ENCODE peak calls at places on chromosome 7, in six cellular contexts. C is colonic mucosa, U is GM12865, S is HepG2, L is SJSA1, O is AG09309. Z is an unnamed sample.

GRCh38 chr7:107147464-107148214 is 21.2 kb upstream of the HBP1 start:
- DNase-seq in U (peak; percentile 49), C (no peak), S (peak; percentile 18), L (peak; percentile 34), O (no peak), Z (no peak)

GRCh38 chr7:130486963-130487324 is 4.9 kb upstream of the MEST start:
- DNase-seq in L (no peak), S (no peak), C (no peak), O (no peak), U (no peak), Z (no peak)

GRCh38 chr7:43516581-43517342 is 66.1 kb upstream of the STK17A start:
- DNase-seq in O (no peak), U (peak; percentile 45), S (no peak), L (peak; percentile 77), C (no peak), Z (no peak)

GRCh38 chr7:87445897-87446296 is 29.6 kb downstream of the ABCB4 start:
- DNase-seq in O (no peak), C (no peak), L (no peak), U (peak; percentile 14), S (no peak), Z (no peak)

GRCh38 chr7:88395720-88396119 is 89.0 kb upstream of the STEAP4 start:
- DNase-seq in S (no peak), L (no peak), O (no peak), C (no peak), U (no peak), Z (no peak)

GRCh38 chr7:135917721-135918120 is 59.4 kb downstream of the MTPN start:
- DNase-seq in C (no peak), S (no peak), O (no peak), L (no peak), U (no peak), Z (no peak)

GRCh38 chr7:16695621-16696237 is 49.7 kb downstream of the BZW2 start:
- DNase-seq in S (peak; percentile 40), L (peak; percentile 49), O (no peak), U (peak; percentile 21), C (peak; percentile 55), Z (peak; percentile 43)

GRCh38 chr7:30713397-30713796 is 31.1 kb upstream of the CRHR2 start:
- DNase-seq in O (no peak), S (no peak), L (no peak), U (no peak), C (no peak), Z (no peak)

GRCh38 chr7:134613623-134614347 is 32.9 kb upstream of the BPGM start:
- DNase-seq in U (no peak), C (no peak), S (no peak), L (peak; percentile 89), O (peak; percentile 96), Z (peak; percentile 68)

GRCh38 chr7:37230221-37230620 is 218.4 kb downstream of the ELMO1 start:
- DNase-seq in L (no peak), C (no peak), S (no peak), U (no peak), O (no peak), Z (no peak)

GRCh38 chr7:73622909-73623797 is 1.2 kb downstream of the MLXIPL start:
- DNase-seq in L (no peak), C (peak; percentile 59), S (peak; percentile 95), O (no peak), U (no peak), Z (no peak)

GRCh38 chr7:51029586-51030230 is 247.0 kb upstream of the GRB10 start:
- DNase-seq in O (peak; percentile 49), U (no peak), C (no peak), L (no peak), S (no peak), Z (no peak)

GRCh38 chr7:18815261-18815840 is 302.1 kb downstream of the TWIST1 start:
- DNase-seq in S (no peak), C (no peak), U (no peak), L (no peak), O (no peak), Z (no peak)

GRCh38 chr7:121313793-121314676 is 14.8 kb upstream of the WNT16 start:
- DNase-seq in U (peak; percentile 65), C (peak; percentile 32), S (no peak), L (peak; percentile 61), O (peak; percentile 57), Z (no peak)

GRCh38 chr7:1229334-1229935 is 3.2 kb upstream of the UNCX start:
- DNase-seq in O (no peak), S (no peak), C (no peak), U (no peak), L (no peak), Z (no peak)

GRCh38 chr7:1227071-1227804 is 5.4 kb upstream of the UNCX start:
- DNase-seq in S (no peak), U (no peak), C (no peak), O (no peak), L (no peak), Z (no peak)

GRCh38 chr7:1228535-1229333 is 3.9 kb upstream of the UNCX start:
- DNase-seq in O (no peak), S (no peak), U (no peak), C (no peak), L (no peak), Z (no peak)

GRCh38 chr7:1226155-1226901 is 6.3 kb upstream of the UNCX start:
- DNase-seq in O (no peak), C (no peak), U (no peak), L (no peak), S (no peak), Z (no peak)

GRCh38 chr7:1227814-1228534 is 4.7 kb upstream of the UNCX start:
- DNase-seq in U (no peak), O (no peak), S (no peak), L (no peak), C (no peak), Z (no peak)
- H3K4me3 ChIP-seq in U (no peak overlapping the region), O (no peak overlapping the region), S (no peak overlapping the region), L (no peak overlapping the region), C (no peak overlapping the region), Z (no peak overlapping the region)

GRCh38 chr7:81664304-81664703 is 105.5 kb downstream of the HGF start:
- DNase-seq in U (no peak), L (no peak), C (no peak), S (no peak), O (no peak), Z (no peak)
- H3K4me3 ChIP-seq in U (no peak overlapping the region), L (no peak overlapping the region), C (no peak overlapping the region), S (no peak overlapping the region), O (no peak overlapping the region), Z (no peak overlapping the region)

DNA sequence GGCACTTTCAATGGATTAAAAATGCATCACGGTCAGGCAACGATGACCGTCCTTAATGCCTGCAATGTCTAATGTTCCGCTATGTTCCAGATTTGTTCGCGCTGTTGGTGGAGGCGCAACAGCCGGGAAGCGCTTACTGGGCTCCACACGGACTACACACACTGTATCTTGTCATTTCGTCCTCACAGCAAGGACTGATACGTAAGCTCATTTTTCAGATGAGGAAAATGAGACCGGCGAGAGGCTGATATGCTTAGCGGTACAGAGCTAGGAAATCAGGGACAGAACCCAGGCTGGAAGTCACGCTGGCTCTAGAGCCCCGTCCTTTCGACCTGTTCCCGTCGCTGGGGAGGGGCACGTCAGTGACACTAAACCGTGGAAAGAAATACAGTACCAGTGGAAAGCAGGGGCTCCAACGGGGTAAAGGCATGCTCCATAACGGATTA is 664 bp downstream of the TPK1 start:
- DNase-seq in U (peak; percentile 64), L (peak; percentile 79), C (peak; percentile 39), O (no peak), S (peak; percentile 1), Z (no peak)
- H3K4me3 ChIP-seq in U (peak overlapping the region; percentile 94), L (peak overlapping the region; percentile 71), C (peak overlapping the region; percentile 64), O (peak overlapping the region; percentile 65), S (peak overlapping the region; percentile 76), Z (peak overlapping the region; percentile 89)

DNA sequence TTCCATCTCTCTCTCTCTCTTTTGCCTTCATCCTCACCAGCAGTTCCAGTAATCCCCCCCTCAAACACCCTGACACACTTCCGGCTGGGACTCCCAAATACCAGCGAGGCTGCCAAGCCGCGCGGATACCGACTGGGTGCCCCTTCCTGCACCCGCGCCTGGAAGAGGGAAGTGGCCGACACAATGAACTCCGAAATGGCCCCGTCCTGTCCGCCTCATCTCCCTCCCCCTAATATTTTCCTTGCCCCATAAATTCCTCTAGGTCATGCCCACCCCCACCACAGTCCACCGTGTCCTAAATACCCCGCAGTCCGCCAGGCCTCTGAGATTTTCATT is 1.8 kb upstream of the HOXA9 start:
- DNase-seq in S (no peak), L (no peak), O (no peak), C (no peak), U (no peak), Z (no peak)
- H3K4me3 ChIP-seq in S (no peak overlapping the region), L (peak overlapping the region; percentile 57), O (peak overlapping the region; percentile 87), C (peak overlapping the region; percentile 64), U (no peak overlapping the region), Z (no peak overlapping the region)

GRCh38 chr7:157559596-157560257 is 222.9 kb downstream of the DNAJB6 start:
- DNase-seq in C (no peak), U (no peak), L (no peak), O (no peak), S (peak; percentile 41), Z (no peak)

GRCh38 chr7:157560710-157561522 is 224.1 kb downstream of the DNAJB6 start:
- DNase-seq in U (no peak), C (no peak), L (no peak), S (no peak), O (no peak), Z (no peak)

GRCh38 chr7:157560258-157560654 is 223.5 kb downstream of the DNAJB6 start:
- DNase-seq in S (no peak), L (no peak), O (no peak), C (no peak), U (no peak), Z (no peak)

GRCh38 chr7:157561816-157562410 is 225.1 kb downstream of the DNAJB6 start:
- DNase-seq in L (no peak), O (no peak), C (no peak), S (no peak), U (no peak), Z (no peak)

DNA sequence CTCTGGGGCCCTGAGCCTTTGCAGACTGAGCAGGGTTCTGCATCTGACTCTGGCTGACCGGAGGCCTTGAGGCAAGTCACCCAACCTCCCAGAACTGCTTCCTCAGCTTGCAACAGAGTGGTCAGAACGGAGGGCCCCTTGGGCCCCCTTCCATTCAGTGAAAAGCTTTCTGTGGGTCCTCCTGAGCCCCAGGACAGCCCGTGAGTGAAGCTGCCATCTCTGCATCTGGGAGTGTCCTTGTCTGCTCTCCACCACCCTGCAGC is 224.7 kb downstream of the DNAJB6 start:
- DNase-seq in S (no peak), L (no peak), O (no peak), U (no peak), C (no peak), Z (no peak)
- H3K4me3 ChIP-seq in S (no peak overlapping the region), L (no peak overlapping the region), O (no peak overlapping the region), U (no peak overlapping the region), C (no peak overlapping the region), Z (no peak overlapping the region)

GRCh38 chr7:117478796-117479479 is 887 bp upstream of the CFTR start:
- DNase-seq in S (no peak), C (peak; percentile 34), O (no peak), U (no peak), L (no peak), Z (no peak)
- H3K4me3 ChIP-seq in S (no peak overlapping the region), C (peak overlapping the region; percentile 54), O (peak overlapping the region; percentile 19), U (no peak overlapping the region), L (no peak overlapping the region), Z (peak overlapping the region; percentile 56)

GRCh38 chr7:81665236-81665635 is 104.6 kb downstream of the HGF start:
- DNase-seq in S (no peak), C (no peak), U (no peak), O (no peak), L (no peak), Z (no peak)
- H3K4me3 ChIP-seq in S (no peak overlapping the region), C (no peak overlapping the region), U (no peak overlapping the region), O (no peak overlapping the region), L (no peak overlapping the region), Z (no peak overlapping the region)